ENCODE peak calls at places on chromosomes 12 and 14, in four cellular contexts. One of them, this sample, is unnamed.

GRCh38 chr12:68176252-68176651 is 16.7 kb upstream of the IFNG start:
- DNase-seq in adipocyte: no peak
- DNase-seq in lower leg skin: no peak
- DNase-seq in HFF-Myc: no peak
- DNase-seq in this sample: no peak

GRCh38 chr12:34406996-34407300 is 384.7 kb downstream of the ALG10 start:
- DNase-seq in adipocyte: no peak
- DNase-seq in lower leg skin: peak
- DNase-seq in HFF-Myc: no peak
- DNase-seq in this sample: no peak

GRCh38 chr12:15688202-15688736 is 100.9 kb downstream of the EPS8 start:
- DNase-seq in adipocyte: no peak
- DNase-seq in lower leg skin: peak
- DNase-seq in HFF-Myc: no peak
- DNase-seq in this sample: no peak

GRCh38 chr14:98171654-98172053 is 1100.3 kb downstream of the BCL11B start:
- DNase-seq in adipocyte: no peak
- DNase-seq in lower leg skin: no peak
- DNase-seq in HFF-Myc: no peak
- DNase-seq in this sample: no peak

GRCh38 chr12:4714879-4715278 is 5.3 kb upstream of the GALNT8 start:
- DNase-seq in adipocyte: no peak
- DNase-seq in lower leg skin: no peak
- DNase-seq in HFF-Myc: no peak
- DNase-seq in this sample: no peak

GRCh38 chr12:111846016-111846415 is 4.0 kb downstream of the MAPKAPK5 start:
- DNase-seq in adipocyte: no peak
- DNase-seq in lower leg skin: no peak
- DNase-seq in HFF-Myc: no peak
- DNase-seq in this sample: no peak

GRCh38 chr14:77988966-77989365 is 181.2 kb upstream of the NRXN3 start:
- DNase-seq in adipocyte: no peak
- DNase-seq in lower leg skin: no peak
- DNase-seq in HFF-Myc: peak
- DNase-seq in this sample: no peak

GRCh38 chr12:53097207-53097563 is 282 bp upstream of the IGFBP6 start:
- DNase-seq in adipocyte: peak
- DNase-seq in lower leg skin: peak
- DNase-seq in HFF-Myc: no peak
- DNase-seq in this sample: no peak

GRCh38 chr12:57459750-57460400 is at the start of gene GLI1:
- DNase-seq in adipocyte: peak
- DNase-seq in lower leg skin: no peak
- DNase-seq in HFF-Myc: no peak
- DNase-seq in this sample: no peak

DNA sequence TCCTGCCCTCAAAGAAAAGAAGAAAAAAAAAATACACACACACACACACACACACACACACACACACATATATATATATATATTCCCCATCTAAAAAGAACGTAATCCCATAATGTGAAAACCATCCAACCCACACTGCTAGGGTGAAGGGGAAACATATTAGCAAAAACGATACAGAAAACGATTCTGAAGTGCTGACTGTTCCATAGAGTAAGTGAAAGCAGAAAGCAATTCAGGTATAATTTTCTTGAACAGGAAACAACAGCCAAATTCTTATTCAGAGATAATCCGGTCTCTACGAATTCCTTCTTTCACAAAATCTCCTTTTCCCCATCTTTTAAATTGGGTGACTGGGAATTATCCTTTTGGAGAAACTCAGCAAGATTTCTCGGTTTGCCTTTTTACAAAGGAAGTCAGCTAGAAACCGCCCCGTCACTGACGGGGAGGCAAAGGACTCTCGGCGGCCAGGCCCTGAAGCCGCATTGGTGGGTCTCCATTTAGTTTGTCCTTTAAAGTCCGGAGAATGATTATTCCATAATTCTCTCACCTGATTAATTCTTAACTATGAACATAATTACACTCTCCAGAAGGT is 393.4 kb downstream of the NOVA1 start:
- DNase-seq in adipocyte: no peak
- DNase-seq in lower leg skin: no peak
- DNase-seq in HFF-Myc: no peak
- DNase-seq in this sample: no peak
- H3K4me3 ChIP-seq in adipocyte: peak
- H3K4me3 ChIP-seq in lower leg skin: peak
- H3K4me3 ChIP-seq in HFF-Myc: no peak
- H3K4me3 ChIP-seq in this sample: peak

DNA sequence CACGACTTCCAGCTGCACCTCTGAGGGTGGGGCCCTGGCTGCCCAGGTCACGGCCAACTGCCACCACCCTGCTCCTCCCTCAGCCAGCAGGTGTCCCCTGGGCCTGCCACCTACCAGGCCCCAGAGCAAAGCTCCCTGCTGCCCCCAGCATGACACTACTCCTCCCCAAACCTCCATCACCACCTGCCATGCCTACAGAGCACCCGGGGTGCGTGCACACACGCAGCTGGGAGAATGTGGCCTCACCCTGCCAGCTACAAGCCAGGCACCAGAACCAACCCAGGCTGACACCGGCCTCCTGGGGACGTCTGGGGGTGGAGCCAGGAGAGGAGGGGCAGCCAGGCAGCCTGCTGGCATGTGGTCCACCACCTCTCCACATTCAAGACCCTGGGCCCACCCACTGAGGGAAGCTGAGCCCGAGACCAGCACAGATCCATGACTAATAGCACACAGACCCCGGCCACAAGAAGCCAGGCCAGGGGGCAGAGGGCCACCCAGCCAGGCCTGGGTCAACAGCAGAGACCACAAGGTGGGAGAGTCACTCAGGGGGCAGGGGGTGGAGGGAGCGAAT is 3.4 kb downstream of the JAG2 start:
- DNase-seq in adipocyte: no peak
- DNase-seq in lower leg skin: no peak
- DNase-seq in HFF-Myc: no peak
- DNase-seq in this sample: no peak
- H3K4me3 ChIP-seq in adipocyte: no peak
- H3K4me3 ChIP-seq in lower leg skin: no peak
- H3K4me3 ChIP-seq in HFF-Myc: no peak
- H3K4me3 ChIP-seq in this sample: no peak

DNA sequence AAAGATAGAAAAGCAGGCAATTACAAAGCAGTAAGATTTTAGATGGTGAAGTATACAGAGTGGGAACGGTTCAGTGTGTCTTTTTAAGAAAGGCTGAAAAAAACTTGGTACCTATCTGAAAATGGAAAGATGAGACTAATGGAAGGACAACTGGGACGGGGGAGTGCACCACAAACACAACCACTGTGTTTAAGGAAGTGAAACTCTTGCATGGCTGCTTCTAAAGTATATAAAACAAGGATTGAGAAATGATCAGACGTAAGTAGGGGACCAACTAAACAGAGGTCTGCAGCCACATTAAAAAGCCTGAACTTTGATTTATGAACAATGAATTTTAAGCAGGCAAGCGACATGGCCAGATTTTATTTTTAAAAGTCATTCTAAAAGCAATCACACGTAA is 328.6 kb downstream of the MDGA2 start:
- DNase-seq in adipocyte: no peak
- DNase-seq in lower leg skin: no peak
- DNase-seq in HFF-Myc: no peak
- DNase-seq in this sample: no peak
- H3K4me3 ChIP-seq in adipocyte: no peak
- H3K4me3 ChIP-seq in lower leg skin: no peak
- H3K4me3 ChIP-seq in HFF-Myc: no peak
- H3K4me3 ChIP-seq in this sample: no peak

GRCh38 chr14:36319899-36320209 is 583 bp downstream of the MBIP start:
- DNase-seq in adipocyte: no peak
- DNase-seq in lower leg skin: no peak
- DNase-seq in HFF-Myc: no peak
- DNase-seq in this sample: no peak

GRCh38 chr14:36315159-36315853 is 5.1 kb downstream of the MBIP start:
- DNase-seq in adipocyte: no peak
- DNase-seq in lower leg skin: no peak
- DNase-seq in HFF-Myc: no peak
- DNase-seq in this sample: no peak

GRCh38 chr14:36320210-36321003 is at the start of gene MBIP:
- DNase-seq in adipocyte: peak
- DNase-seq in lower leg skin: peak
- DNase-seq in HFF-Myc: peak
- DNase-seq in this sample: peak

GRCh38 chr14:36316131-36316530 is 4.3 kb downstream of the MBIP start:
- DNase-seq in adipocyte: no peak
- DNase-seq in lower leg skin: no peak
- DNase-seq in HFF-Myc: no peak
- DNase-seq in this sample: no peak

DNA sequence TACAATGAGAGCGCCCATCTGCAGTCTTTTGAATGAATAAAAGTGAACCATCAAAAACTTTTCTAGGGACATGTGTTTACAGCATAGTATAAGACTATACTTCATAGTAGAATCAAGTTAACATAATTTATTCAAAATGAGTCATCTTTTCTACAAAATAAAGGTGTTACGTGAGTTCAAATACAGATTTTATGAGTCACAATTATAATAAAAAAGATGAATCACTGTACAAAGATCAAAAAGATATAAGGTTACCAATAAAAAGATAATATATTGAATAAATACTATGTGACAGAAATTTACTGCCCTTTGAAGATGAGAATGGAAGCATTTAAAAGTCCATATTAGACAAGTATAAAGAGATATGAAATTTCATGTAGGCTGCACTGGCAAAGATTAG is 2.8 kb downstream of the MBIP start:
- DNase-seq in adipocyte: peak
- DNase-seq in lower leg skin: no peak
- DNase-seq in HFF-Myc: no peak
- DNase-seq in this sample: no peak
- H3K4me3 ChIP-seq in adipocyte: no peak
- H3K4me3 ChIP-seq in lower leg skin: no peak
- H3K4me3 ChIP-seq in HFF-Myc: no peak
- H3K4me3 ChIP-seq in this sample: no peak

GRCh38 chr14:89429206-89430091 is 12.4 kb upstream of the FOXN3 start:
- DNase-seq in adipocyte: peak
- DNase-seq in lower leg skin: no peak
- DNase-seq in HFF-Myc: no peak
- DNase-seq in this sample: no peak

GRCh38 chr14:89428163-89428523 is 11.1 kb upstream of the FOXN3 start:
- DNase-seq in adipocyte: peak
- DNase-seq in lower leg skin: no peak
- DNase-seq in HFF-Myc: no peak
- DNase-seq in this sample: no peak

GRCh38 chr14:89425931-89426330 is 8.9 kb upstream of the FOXN3 start:
- DNase-seq in adipocyte: peak
- DNase-seq in lower leg skin: no peak
- DNase-seq in HFF-Myc: peak
- DNase-seq in this sample: peak

GRCh38 chr14:89428556-89429196 is 11.6 kb upstream of the FOXN3 start:
- DNase-seq in adipocyte: peak
- DNase-seq in lower leg skin: no peak
- DNase-seq in HFF-Myc: no peak
- DNase-seq in this sample: no peak

DNA sequence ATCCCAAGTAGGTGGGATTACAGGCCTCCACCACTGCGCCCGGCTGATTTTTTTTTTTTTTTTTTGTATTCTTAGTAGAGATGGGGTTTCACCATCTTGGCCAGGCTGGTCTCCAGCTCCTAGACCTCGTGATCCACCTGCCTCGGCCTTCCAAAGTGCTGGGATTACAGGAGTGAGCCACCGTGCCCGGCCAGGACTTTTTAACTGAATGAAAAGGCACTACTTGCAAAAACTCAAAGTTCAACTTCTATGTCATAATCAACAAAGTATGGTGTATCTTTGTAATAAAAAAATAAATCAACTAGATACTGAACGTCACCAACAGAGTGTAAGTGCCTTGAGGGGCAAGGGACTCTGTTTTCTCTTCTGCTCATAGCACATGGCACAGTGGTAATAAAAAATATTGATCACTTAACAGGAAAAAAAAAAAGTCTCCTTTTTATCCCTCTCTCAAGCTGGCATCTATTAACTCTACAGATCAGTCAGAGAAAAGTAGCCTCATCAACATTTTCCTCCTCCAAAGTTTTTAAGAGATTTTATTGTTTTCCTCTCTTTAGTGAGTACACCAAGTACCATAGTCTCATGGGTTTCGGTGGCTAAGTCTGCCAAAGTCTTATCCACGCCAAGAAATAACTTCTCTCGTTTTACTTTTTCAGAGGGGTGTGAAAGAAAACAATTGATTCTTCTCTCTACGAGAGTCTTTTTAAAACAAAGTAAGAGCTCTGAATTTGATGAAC is 10.6 kb upstream of the FOXN3 start:
- DNase-seq in adipocyte: no peak
- DNase-seq in lower leg skin: no peak
- DNase-seq in HFF-Myc: no peak
- DNase-seq in this sample: no peak
- H3K4me3 ChIP-seq in adipocyte: peak
- H3K4me3 ChIP-seq in lower leg skin: no peak
- H3K4me3 ChIP-seq in HFF-Myc: no peak
- H3K4me3 ChIP-seq in this sample: no peak

DNA sequence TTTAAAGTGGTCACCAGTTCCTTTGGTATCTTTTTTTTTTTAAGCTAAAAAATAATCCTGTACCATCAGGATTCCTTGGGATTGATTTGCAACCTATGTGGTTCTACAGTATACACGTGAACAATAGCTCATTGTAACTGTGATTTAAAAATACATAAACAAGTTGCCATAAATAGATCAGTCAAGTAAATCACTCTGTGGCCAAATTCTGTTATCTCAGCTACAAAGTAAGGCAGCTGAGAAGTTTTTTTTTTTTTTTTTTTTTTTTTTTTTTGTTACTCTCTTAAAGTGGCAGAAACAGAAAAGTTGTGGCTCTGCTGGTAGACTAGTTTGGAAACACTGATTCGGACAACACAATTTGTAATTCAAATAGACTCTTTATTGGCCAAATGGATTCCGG is 104.5 kb downstream of the PRICKLE1 start:
- DNase-seq in adipocyte: no peak
- DNase-seq in lower leg skin: no peak
- DNase-seq in HFF-Myc: no peak
- DNase-seq in this sample: no peak
- H3K4me3 ChIP-seq in adipocyte: no peak
- H3K4me3 ChIP-seq in lower leg skin: no peak
- H3K4me3 ChIP-seq in HFF-Myc: no peak
- H3K4me3 ChIP-seq in this sample: no peak

This sample was measured in skeletal muscle cell.